ENCODE peak calls at places on chromosome 1, in four cellular contexts. J, C, D and U are unnamed samples.

GRCh38 chr1:244100691-244101453 is 49.8 kb downstream of the ZBTB18 start:
- DNase-seq in J (no peak), C (no peak), D (no peak), U (no peak)

GRCh38 chr1:227318003-227318851 is at the start of gene CDC42BPA:
- DNase-seq in J (peak), C (no peak), D (peak), U (peak)

GRCh38 chr1:179127163-179127895 is 45.5 kb downstream of the TOR3A start:
- DNase-seq in J (no peak), C (no peak), D (no peak), U (no peak)

GRCh38 chr1:151540982-151541377 is 871 bp downstream of the TUFT1 start:
- DNase-seq in J (no peak), C (no peak), D (no peak), U (no peak)

GRCh38 chr1:41353744-41354143 is 7.5 kb upstream of the FOXO6 start:
- DNase-seq in J (no peak), C (no peak), D (no peak), U (no peak)

GRCh38 chr1:29264773-29265389 is 28.6 kb downstream of the PTPRU start:
- DNase-seq in J (no peak), C (no peak), D (no peak), U (no peak)

GRCh38 chr1:236338096-236338495 is 56.0 kb upstream of the EDARADD start:
- DNase-seq in J (no peak), C (no peak), D (no peak), U (no peak)

GRCh38 chr1:222754386-222755139 is 17.6 kb downstream of the FAM177B start:
- DNase-seq in J (peak), C (no peak), D (peak), U (peak)

GRCh38 chr1:37028981-37029617 is 5.2 kb downstream of the GRIK3 start:
- DNase-seq in J (no peak), C (no peak), D (no peak), U (no peak)

GRCh38 chr1:11617741-11618140 is 36.5 kb downstream of the FBXO2 start:
- DNase-seq in J (no peak), C (no peak), D (no peak), U (no peak)

GRCh38 chr1:35315649-35316048 is 47.1 kb downstream of the ZMYM4 start:
- DNase-seq in J (no peak), C (no peak), D (no peak), U (no peak)

GRCh38 chr1:54764922-54765561 is 719 bp upstream of the PARS2 start:
- DNase-seq in J (no peak), C (no peak), D (no peak), U (no peak)

GRCh38 chr1:36182734-36183133 is 26.8 kb downstream of the MAP7D1 start:
- DNase-seq in J (no peak), C (no peak), D (no peak), U (no peak)

GRCh38 chr1:54153548-54154439 is 994 bp upstream of the CDCP2 start:
- DNase-seq in J (peak), C (no peak), D (peak), U (peak)

GRCh38 chr1:67382292-67382691 is 47.9 kb downstream of the SERBP1 start:
- DNase-seq in J (no peak), C (no peak), D (no peak), U (no peak)

GRCh38 chr1:209427277-209427676 is 156.2 kb upstream of the CAMK1G start:
- DNase-seq in J (no peak), C (no peak), D (no peak), U (no peak)

GRCh38 chr1:63915121-63915520 is 141.3 kb downstream of the ROR1 start:
- DNase-seq in J (no peak), C (no peak), D (peak), U (no peak)

GRCh38 chr1:186745531-186746146 is 65.4 kb upstream of the PTGS2 start:
- DNase-seq in J (no peak), C (no peak), D (no peak), U (no peak)

GRCh38 chr1:3625151-3625907 is 514 bp downstream of the TPRG1L start:
- DNase-seq in J (no peak), C (no peak), D (no peak), U (no peak)

GRCh38 chr1:180482425-180483275 is 19.7 kb downstream of the ACBD6 start:
- DNase-seq in J (no peak), C (no peak), D (peak), U (no peak)

GRCh38 chr1:115865704-115866380 is 24.9 kb upstream of the NHLH2 start:
- DNase-seq in J (no peak), C (no peak), D (no peak), U (no peak)

GRCh38 chr1:24364975-24365678 is 46.0 kb downstream of the GRHL3 start:
- DNase-seq in J (no peak), C (no peak), D (peak), U (no peak)

GRCh38 chr1:151715726-151716404 is 738 bp downstream of the CELF3 start:
- DNase-seq in J (no peak), C (no peak), D (no peak), U (no peak)

GRCh38 chr1:109655624-109656519 is at the start of gene GSTM4:
- DNase-seq in J (peak), C (peak), D (no peak), U (peak)

GRCh38 chr1:213570487-213570886 is 417.3 kb upstream of the PROX1 start:
- DNase-seq in J (no peak), C (no peak), D (no peak), U (no peak)

GRCh38 chr1:8211620-8212442 is 106.1 kb upstream of the SLC45A1 start:
- DNase-seq in J (no peak), C (no peak), D (peak), U (no peak)

GRCh38 chr1:119323216-119323982 is 45.2 kb upstream of the HAO2 start:
- DNase-seq in J (no peak), C (no peak), D (no peak), U (no peak)

GRCh38 chr1:21651214-21652042 is 17.7 kb downstream of the RAP1GAP start:
- DNase-seq in J (no peak), C (no peak), D (no peak), U (no peak)

GRCh38 chr1:236833593-236833992 is 38.5 kb downstream of the MTR start:
- DNase-seq in J (no peak), C (no peak), D (no peak), U (no peak)

GRCh38 chr1:56577859-56578663 is 1.3 kb downstream of the PLPP3 start:
- DNase-seq in J (no peak), C (no peak), D (no peak), U (peak)

GRCh38 chr1:76154213-76154956 is 79.8 kb downstream of the ST6GALNAC3 start:
- DNase-seq in J (peak), C (peak), D (peak), U (peak)

DNA sequence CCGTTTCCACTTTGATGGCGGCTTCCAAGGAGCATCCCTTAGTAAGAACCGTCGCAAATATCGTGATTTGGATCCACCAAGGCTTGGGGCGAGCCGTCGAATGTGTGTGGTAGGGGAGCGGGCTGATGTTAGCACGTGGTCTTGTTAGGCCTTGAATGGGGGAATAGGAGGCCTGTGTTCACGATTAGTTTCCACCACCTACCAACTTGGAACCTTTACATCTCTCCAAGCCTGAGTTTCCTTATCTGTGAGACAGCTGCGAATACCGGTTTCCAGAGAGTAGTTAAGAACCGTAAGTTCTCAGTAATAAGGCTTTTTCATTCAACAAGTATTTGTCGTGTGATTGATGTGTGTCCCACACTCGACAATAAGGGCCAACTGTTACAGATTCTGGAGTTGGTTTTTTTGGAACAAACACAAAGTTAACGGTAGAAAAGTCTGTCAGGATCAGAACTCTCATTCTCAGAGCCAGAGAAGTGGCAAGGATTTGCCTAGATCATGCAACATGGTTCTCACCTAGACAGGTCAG is 722 bp downstream of the NUDC start:
- DNase-seq in J (no peak), C (no peak), D (no peak), U (no peak)
- H3K4me3 ChIP-seq in J (peak), C (peak), D (peak), U (peak)

GRCh38 chr1:22712502-22713271 is 2.0 kb downstream of the EPHB2 start:
- DNase-seq in J (no peak), C (no peak), D (peak), U (no peak)
- H3K4me3 ChIP-seq in J (peak), C (no peak), D (peak), U (no peak)

GRCh38 chr1:146019225-146020057 is 2.1 kb downstream of the HJV start:
- DNase-seq in J (no peak), C (no peak), D (no peak), U (no peak)

GRCh38 chr1:146021046-146021445 is 489 bp downstream of the HJV start:
- DNase-seq in J (no peak), C (no peak), D (no peak), U (no peak)

GRCh38 chr1:146022403-146023127 is 1.0 kb upstream of the HJV start:
- DNase-seq in J (no peak), C (no peak), D (no peak), U (no peak)

GRCh38 chr1:146020058-146020738 is 1.3 kb downstream of the HJV start:
- DNase-seq in J (no peak), C (no peak), D (no peak), U (no peak)

GRCh38 chr1:146021622-146022402 is at the start of gene HJV:
- DNase-seq in J (no peak), C (no peak), D (no peak), U (no peak)
- H3K4me3 ChIP-seq in J (no peak), C (no peak), D (no peak), U (peak)

GRCh38 chr1:45452503-45452902 is 38.5 kb downstream of the TESK2 start:
- DNase-seq in J (no peak), C (no peak), D (no peak), U (no peak)
- H3K4me3 ChIP-seq in J (no peak), C (no peak), D (no peak), U (no peak)